ENCODE peak calls at places on chromosomes 12 and 14, in seven cellular contexts. One of them, this sample, is unnamed. For H3K9me3 and H3K4me1, the result is how much of the 10 kb centered on the place peaks cover.

GRCh38 chr14:21066882-21067502 is 3.1 kb upstream of the ARHGEF40 start:
- DNase-seq in heart left ventricle: no peak
- DNase-seq in endodermal cell: no peak
- DNase-seq in neural progenitor cell: no peak
- DNase-seq in mammary epithelial cell: peak
- DNase-seq in colonic mucosa: no peak
- DNase-seq in aorta: no peak
- DNase-seq in this sample: no peak

GRCh38 chr14:99772371-99773283 is 20.6 kb upstream of the EML1 start:
- DNase-seq in heart left ventricle: no peak
- DNase-seq in endodermal cell: peak
- DNase-seq in neural progenitor cell: no peak
- DNase-seq in mammary epithelial cell: no peak
- DNase-seq in colonic mucosa: no peak
- DNase-seq in aorta: no peak
- DNase-seq in this sample: no peak

GRCh38 chr12:93333054-93333453 is 44.7 kb upstream of the NUDT4 start:
- DNase-seq in heart left ventricle: no peak
- DNase-seq in endodermal cell: no peak
- DNase-seq in neural progenitor cell: no peak
- DNase-seq in mammary epithelial cell: no peak
- DNase-seq in colonic mucosa: no peak
- DNase-seq in aorta: no peak
- DNase-seq in this sample: no peak

GRCh38 chr12:42486407-42486806 is 103.1 kb downstream of the PRICKLE1 start:
- DNase-seq in heart left ventricle: no peak
- DNase-seq in endodermal cell: no peak
- DNase-seq in neural progenitor cell: peak
- DNase-seq in mammary epithelial cell: no peak
- DNase-seq in colonic mucosa: no peak
- DNase-seq in aorta: no peak
- DNase-seq in this sample: no peak

GRCh38 chr12:120175062-120175461 is 19.5 kb downstream of the GCN1 start:
- DNase-seq in heart left ventricle: no peak
- DNase-seq in endodermal cell: no peak
- DNase-seq in neural progenitor cell: no peak
- DNase-seq in mammary epithelial cell: no peak
- DNase-seq in colonic mucosa: no peak
- DNase-seq in aorta: no peak
- DNase-seq in this sample: no peak

GRCh38 chr12:47935196-47935595 is 28.2 kb upstream of the TMEM106C start:
- DNase-seq in heart left ventricle: peak
- DNase-seq in endodermal cell: peak
- DNase-seq in neural progenitor cell: no peak
- DNase-seq in mammary epithelial cell: no peak
- DNase-seq in colonic mucosa: no peak
- DNase-seq in aorta: no peak
- DNase-seq in this sample: peak

GRCh38 chr12:79887912-79888311 is 47.0 kb downstream of the PPP1R12A start:
- DNase-seq in heart left ventricle: no peak
- DNase-seq in endodermal cell: no peak
- DNase-seq in neural progenitor cell: no peak
- DNase-seq in mammary epithelial cell: no peak
- DNase-seq in colonic mucosa: no peak
- DNase-seq in aorta: no peak
- DNase-seq in this sample: no peak

GRCh38 chr12:78121969-78122610 is 291.4 kb downstream of the NAV3 start:
- DNase-seq in heart left ventricle: no peak
- DNase-seq in endodermal cell: no peak
- DNase-seq in neural progenitor cell: no peak
- DNase-seq in mammary epithelial cell: no peak
- DNase-seq in colonic mucosa: no peak
- DNase-seq in aorta: no peak
- DNase-seq in this sample: no peak

GRCh38 chr12:128606970-128607369 is 216.8 kb downstream of the SLC15A4 start:
- DNase-seq in heart left ventricle: no peak
- DNase-seq in endodermal cell: no peak
- DNase-seq in neural progenitor cell: no peak
- DNase-seq in mammary epithelial cell: no peak
- DNase-seq in colonic mucosa: peak
- DNase-seq in aorta: no peak
- DNase-seq in this sample: no peak

GRCh38 chr12:4701863-4702262 is 18.3 kb upstream of the GALNT8 start:
- DNase-seq in heart left ventricle: no peak
- DNase-seq in endodermal cell: no peak
- DNase-seq in neural progenitor cell: no peak
- DNase-seq in mammary epithelial cell: no peak
- DNase-seq in colonic mucosa: no peak
- DNase-seq in aorta: no peak
- DNase-seq in this sample: no peak

GRCh38 chr12:125687820-125688219 is 622.6 kb downstream of the AACS start:
- DNase-seq in heart left ventricle: no peak
- DNase-seq in endodermal cell: no peak
- DNase-seq in neural progenitor cell: no peak
- DNase-seq in mammary epithelial cell: no peak
- DNase-seq in colonic mucosa: no peak
- DNase-seq in aorta: peak
- DNase-seq in this sample: no peak
- H3K9me3 ChIP-seq in heart left ventricle: under half
- H3K9me3 ChIP-seq in endodermal cell: under half
- H3K9me3 ChIP-seq in neural progenitor cell: under half
- H3K9me3 ChIP-seq in mammary epithelial cell: under half
- H3K9me3 ChIP-seq in colonic mucosa: under half
- H3K9me3 ChIP-seq in aorta: under half
- H3K9me3 ChIP-seq in this sample: under half

DNA sequence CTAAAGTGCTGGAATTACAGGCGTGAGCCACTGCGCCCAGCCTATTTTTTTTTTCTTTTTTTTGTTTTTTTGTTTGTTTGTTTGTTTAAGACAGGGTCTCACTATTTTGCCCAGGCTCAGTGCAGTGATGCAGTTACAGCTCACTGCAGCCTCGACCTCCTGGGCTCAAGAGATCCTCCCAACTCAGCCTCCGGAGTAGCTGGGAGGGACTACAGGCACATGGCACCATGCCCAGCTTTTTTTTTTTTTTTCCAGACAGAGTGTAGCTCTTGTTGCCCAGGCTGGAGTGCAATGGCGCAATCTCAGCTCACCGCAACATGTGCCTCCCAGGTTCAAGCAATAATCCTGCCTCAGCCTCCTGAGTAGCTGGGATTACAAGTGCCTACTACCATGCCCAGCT is 5.8 kb upstream of the ITFG2 start:
- DNase-seq in heart left ventricle: no peak
- DNase-seq in endodermal cell: no peak
- DNase-seq in neural progenitor cell: no peak
- DNase-seq in mammary epithelial cell: no peak
- DNase-seq in colonic mucosa: no peak
- DNase-seq in aorta: no peak
- DNase-seq in this sample: no peak
- H3K4me1 ChIP-seq in heart left ventricle: under half
- H3K4me1 ChIP-seq in endodermal cell: under half
- H3K4me1 ChIP-seq in neural progenitor cell: under half
- H3K4me1 ChIP-seq in mammary epithelial cell: under half
- H3K4me1 ChIP-seq in colonic mucosa: under half
- H3K4me1 ChIP-seq in aorta: under half
- H3K4me1 ChIP-seq in this sample: under half

DNA sequence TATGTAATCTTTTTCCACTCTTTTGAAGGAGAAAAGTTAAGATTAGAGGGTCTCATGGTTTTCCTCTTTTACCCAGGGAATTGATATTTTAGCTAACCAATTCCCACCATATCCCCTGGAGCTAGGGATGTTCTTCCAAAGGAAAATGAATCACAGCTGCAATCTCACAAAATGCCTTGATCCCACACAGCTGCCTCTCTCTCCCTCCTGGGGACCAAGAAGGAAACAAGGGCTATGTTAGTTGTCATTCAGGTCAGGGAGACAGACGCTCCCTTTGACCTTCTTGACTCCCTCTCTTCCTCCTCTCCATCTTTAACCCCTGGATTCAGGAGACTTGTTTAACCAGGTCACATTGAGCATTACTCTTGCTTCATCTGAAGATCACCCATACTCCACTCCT is 9.5 kb downstream of the DCN start:
- DNase-seq in heart left ventricle: peak
- DNase-seq in endodermal cell: no peak
- DNase-seq in neural progenitor cell: no peak
- DNase-seq in mammary epithelial cell: no peak
- DNase-seq in colonic mucosa: no peak
- DNase-seq in aorta: no peak
- DNase-seq in this sample: no peak
- H3K27ac ChIP-seq in heart left ventricle: peak
- H3K27ac ChIP-seq in endodermal cell: no peak
- H3K27ac ChIP-seq in neural progenitor cell: no peak
- H3K27ac ChIP-seq in mammary epithelial cell: no peak
- H3K27ac ChIP-seq in colonic mucosa: no peak
- H3K27ac ChIP-seq in aorta: no peak
- H3K27ac ChIP-seq in this sample: no peak

GRCh38 chr12:10235761-10236631 is 23.3 kb downstream of the GABARAPL1 start:
- DNase-seq in heart left ventricle: no peak
- DNase-seq in endodermal cell: no peak
- DNase-seq in neural progenitor cell: peak
- DNase-seq in mammary epithelial cell: no peak
- DNase-seq in colonic mucosa: no peak
- DNase-seq in aorta: no peak
- DNase-seq in this sample: peak
- H3K9me3 ChIP-seq in heart left ventricle: under half
- H3K9me3 ChIP-seq in endodermal cell: half or more
- H3K9me3 ChIP-seq in neural progenitor cell: under half
- H3K9me3 ChIP-seq in mammary epithelial cell: under half
- H3K9me3 ChIP-seq in colonic mucosa: under half
- H3K9me3 ChIP-seq in aorta: under half
- H3K9me3 ChIP-seq in this sample: under half

DNA sequence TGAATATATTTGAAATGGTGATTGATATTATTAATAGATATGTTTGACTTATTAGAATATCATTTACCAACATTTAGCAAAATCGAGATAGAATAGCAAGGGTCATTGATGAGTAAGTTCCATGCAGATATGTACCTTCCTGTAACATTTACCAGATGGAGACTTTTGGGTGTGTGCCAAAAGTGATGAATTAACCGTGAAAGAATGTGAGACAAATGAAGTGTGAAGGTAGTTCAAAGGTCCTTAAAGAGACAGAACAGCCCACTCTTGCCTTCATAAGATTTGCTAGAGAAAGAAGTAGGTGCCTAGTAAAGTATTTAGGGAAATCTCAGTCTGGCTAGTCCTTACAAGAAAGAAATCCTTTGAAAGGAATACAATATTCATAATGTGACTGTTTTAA is 45.5 kb downstream of the FGD4 start:
- DNase-seq in heart left ventricle: no peak
- DNase-seq in endodermal cell: peak
- DNase-seq in neural progenitor cell: peak
- DNase-seq in mammary epithelial cell: peak
- DNase-seq in colonic mucosa: peak
- DNase-seq in aorta: no peak
- DNase-seq in this sample: no peak
- H3K4me1 ChIP-seq in heart left ventricle: under half
- H3K4me1 ChIP-seq in endodermal cell: under half
- H3K4me1 ChIP-seq in neural progenitor cell: under half
- H3K4me1 ChIP-seq in mammary epithelial cell: half or more
- H3K4me1 ChIP-seq in colonic mucosa: under half
- H3K4me1 ChIP-seq in aorta: under half
- H3K4me1 ChIP-seq in this sample: under half

GRCh38 chr12:88638388-88638787 is 58.1 kb upstream of the KITLG start:
- DNase-seq in heart left ventricle: no peak
- DNase-seq in endodermal cell: no peak
- DNase-seq in neural progenitor cell: peak
- DNase-seq in mammary epithelial cell: no peak
- DNase-seq in colonic mucosa: no peak
- DNase-seq in aorta: no peak
- DNase-seq in this sample: no peak

GRCh38 chr12:88638956-88639355 is 58.7 kb upstream of the KITLG start:
- DNase-seq in heart left ventricle: no peak
- DNase-seq in endodermal cell: no peak
- DNase-seq in neural progenitor cell: no peak
- DNase-seq in mammary epithelial cell: no peak
- DNase-seq in colonic mucosa: no peak
- DNase-seq in aorta: no peak
- DNase-seq in this sample: no peak

GRCh38 chr12:88643685-88644084 is 63.4 kb upstream of the KITLG start:
- DNase-seq in heart left ventricle: no peak
- DNase-seq in endodermal cell: no peak
- DNase-seq in neural progenitor cell: no peak
- DNase-seq in mammary epithelial cell: no peak
- DNase-seq in colonic mucosa: no peak
- DNase-seq in aorta: no peak
- DNase-seq in this sample: no peak

GRCh38 chr12:88642675-88643431 is 62.6 kb upstream of the KITLG start:
- DNase-seq in heart left ventricle: no peak
- DNase-seq in endodermal cell: no peak
- DNase-seq in neural progenitor cell: no peak
- DNase-seq in mammary epithelial cell: no peak
- DNase-seq in colonic mucosa: no peak
- DNase-seq in aorta: no peak
- DNase-seq in this sample: no peak

GRCh38 chr12:88639361-88639760 is 59.1 kb upstream of the KITLG start:
- DNase-seq in heart left ventricle: no peak
- DNase-seq in endodermal cell: no peak
- DNase-seq in neural progenitor cell: no peak
- DNase-seq in mammary epithelial cell: no peak
- DNase-seq in colonic mucosa: no peak
- DNase-seq in aorta: no peak
- DNase-seq in this sample: no peak
- H3K27ac ChIP-seq in heart left ventricle: peak
- H3K27ac ChIP-seq in endodermal cell: no peak
- H3K27ac ChIP-seq in neural progenitor cell: no peak
- H3K27ac ChIP-seq in mammary epithelial cell: no peak
- H3K27ac ChIP-seq in colonic mucosa: peak
- H3K27ac ChIP-seq in aorta: no peak
- H3K27ac ChIP-seq in this sample: no peak

GRCh38 chr12:133081408-133081806 is 684 bp downstream of the ZNF140 start:
- DNase-seq in heart left ventricle: no peak
- DNase-seq in endodermal cell: peak
- DNase-seq in neural progenitor cell: no peak
- DNase-seq in mammary epithelial cell: no peak
- DNase-seq in colonic mucosa: no peak
- DNase-seq in aorta: no peak
- DNase-seq in this sample: peak

GRCh38 chr12:133080051-133080618 is 588 bp upstream of the ZNF140 start:
- DNase-seq in heart left ventricle: peak
- DNase-seq in endodermal cell: peak
- DNase-seq in neural progenitor cell: peak
- DNase-seq in mammary epithelial cell: peak
- DNase-seq in colonic mucosa: peak
- DNase-seq in aorta: peak
- DNase-seq in this sample: peak

GRCh38 chr12:133080619-133081407 is at the start of gene ZNF140:
- DNase-seq in heart left ventricle: peak
- DNase-seq in endodermal cell: peak
- DNase-seq in neural progenitor cell: peak
- DNase-seq in mammary epithelial cell: peak
- DNase-seq in colonic mucosa: peak
- DNase-seq in aorta: peak
- DNase-seq in this sample: peak

DNA sequence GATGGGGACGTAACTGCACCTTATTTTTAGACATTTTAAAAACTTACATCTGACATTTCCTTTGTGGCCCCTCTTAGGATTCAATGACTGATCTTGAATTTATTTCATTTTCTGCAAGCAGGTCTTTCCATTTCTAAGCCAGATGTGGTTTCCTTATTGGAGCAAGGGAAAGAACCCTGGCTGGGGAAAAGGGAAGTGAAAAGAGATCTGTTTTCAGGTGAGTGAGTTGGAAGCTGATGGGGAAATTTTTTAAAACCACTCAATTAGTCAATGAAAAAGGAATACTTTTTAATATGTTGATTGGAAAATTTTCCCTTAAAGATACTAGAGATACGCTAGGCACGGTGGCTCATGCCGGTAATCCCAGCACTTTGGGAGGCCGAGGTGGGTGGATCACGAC is 2.6 kb downstream of the ZNF140 start:
- DNase-seq in heart left ventricle: no peak
- DNase-seq in endodermal cell: no peak
- DNase-seq in neural progenitor cell: no peak
- DNase-seq in mammary epithelial cell: no peak
- DNase-seq in colonic mucosa: no peak
- DNase-seq in aorta: no peak
- DNase-seq in this sample: no peak
- H3K9me3 ChIP-seq in heart left ventricle: half or more
- H3K9me3 ChIP-seq in endodermal cell: half or more
- H3K9me3 ChIP-seq in neural progenitor cell: half or more
- H3K9me3 ChIP-seq in mammary epithelial cell: under half
- H3K9me3 ChIP-seq in colonic mucosa: under half
- H3K9me3 ChIP-seq in aorta: under half
- H3K9me3 ChIP-seq in this sample: under half

This sample was measured in testis.